ENCODE peak calls at places on chromosomes 11 and 22, in nine cellular contexts. W is HFF-Myc; B is NAMALWA; M is endothelial cell of umbilical vein; Z is activated CD4-positive, alpha-beta T cell treated with anti-CD3 and anti-CD28 coated beads, Interleukin-2, amount 50 U/mL, for 24 hours; K is NCI-H1930; Q is natural killer cell; P is left ventricle myocardium inferior; E is epithelial cell of esophagus. L is an unnamed sample.

GRCh38 chr22:34804588-34804987 is 261.4 kb upstream of the ISX start:
- DNase-seq in Z (no peak), E (no peak), B (peak), W (no peak), P (no peak), K (no peak), Q (no peak), M (no peak), L (no peak)

GRCh38 chr11:104705475-104706195 is 192.6 kb downstream of the CASP12 start:
- DNase-seq in Z (peak), B (peak), K (no peak), M (peak), Q (peak), P (peak), W (no peak), E (peak), L (no peak)

GRCh38 chr11:16291729-16292128 is 64.6 kb downstream of the SOX6 start:
- DNase-seq in B (no peak), E (no peak), M (no peak), Z (no peak), W (no peak), P (no peak), Q (no peak), K (no peak), L (no peak)

GRCh38 chr11:108432783-108433182 is 34.5 kb downstream of the C11orf65 start:
- DNase-seq in Q (no peak), P (no peak), K (no peak), W (no peak), E (no peak), Z (no peak), M (no peak), B (no peak), L (no peak)

GRCh38 chr11:14956111-14956510 is 16.0 kb downstream of the CALCA start:
- DNase-seq in P (no peak), B (no peak), Z (no peak), M (no peak), E (no peak), K (no peak), W (no peak), Q (no peak), L (no peak)

GRCh38 chr11:109735139-109735538 is 313.1 kb downstream of the C11orf87 start:
- DNase-seq in E (no peak), W (no peak), K (no peak), Q (no peak), P (no peak), M (no peak), Z (no peak), B (no peak), L (no peak)

GRCh38 chr11:30583505-30584280 is 2.5 kb downstream of the MPPED2 start:
- DNase-seq in W (no peak), K (no peak), E (no peak), P (peak), Q (no peak), B (no peak), M (no peak), Z (no peak), L (no peak)

GRCh38 chr11:132719684-132720083 is 812.6 kb downstream of the OPCML start:
- DNase-seq in Q (no peak), E (no peak), P (no peak), B (no peak), Z (no peak), W (no peak), M (no peak), K (no peak), L (no peak)

GRCh38 chr11:26626346-26626745 is 54.3 kb upstream of the MUC15 start:
- DNase-seq in Q (no peak), K (no peak), M (no peak), W (peak), E (peak), Z (no peak), B (no peak), P (no peak), L (no peak)

GRCh38 chr11:16923987-16924386 is 90.2 kb downstream of the PLEKHA7 start:
- DNase-seq in K (no peak), W (no peak), E (no peak), P (no peak), B (no peak), Q (no peak), M (no peak), Z (no peak), L (no peak)

GRCh38 chr22:46072030-46072881 is 78.1 kb upstream of the PPARA start:
- DNase-seq in B (no peak), P (peak), Z (peak), E (peak), M (peak), W (no peak), K (no peak), Q (peak), L (no peak)

GRCh38 chr11:6404341-6405038 is 14.2 kb downstream of the SMPD1 start:
- DNase-seq in B (no peak), W (no peak), M (no peak), Q (no peak), P (no peak), K (no peak), E (peak), Z (no peak), L (no peak)

L was measured in D721Med.